ENCODE peak calls at places on chromosomes 12 and 14, in six cellular contexts. E is retina; Y is NCI-H2081; H is HCEC 1CT; F is naive thymus-derived CD4-positive, alpha-beta T cell; B is astrocyte of the spinal cord. Q is an unnamed sample.

GRCh38 chr12:4272014-4272975 is 1.3 kb upstream of the CCND2 start:
- DNase-seq in E (peak), Y (no peak), H (peak), F (peak), B (peak), Q (peak)

GRCh38 chr12:53062011-53062961 is 12.4 kb downstream of the TNS2 start:
- DNase-seq in E (no peak), Y (no peak), H (no peak), F (no peak), B (no peak), Q (no peak)

GRCh38 chr14:43755707-43756106 is 751.4 kb downstream of the FSCB start:
- DNase-seq in E (no peak), Y (peak), H (no peak), F (no peak), B (no peak), Q (no peak)

GRCh38 chr12:107761502-107761904 is 566 bp upstream of the PRDM4 start:
- DNase-seq in E (no peak), Y (no peak), H (no peak), F (no peak), B (no peak), Q (peak)

GRCh38 chr12:106767954-106768501 is 6.5 kb upstream of the RIC8B start:
- DNase-seq in E (peak), Y (no peak), H (no peak), F (no peak), B (peak), Q (peak)

GRCh38 chr12:79397609-79398008 is 293.2 kb downstream of the PAWR start:
- DNase-seq in E (no peak), Y (no peak), H (peak), F (no peak), B (no peak), Q (no peak)

GRCh38 chr12:93165384-93165932 is 212.3 kb upstream of the NUDT4 start:
- DNase-seq in E (no peak), Y (no peak), H (no peak), F (no peak), B (no peak), Q (no peak)

GRCh38 chr14:101125719-101126375 is 222.3 kb upstream of the RTL1 start:
- DNase-seq in E (peak), Y (no peak), H (no peak), F (no peak), B (no peak), Q (no peak)

GRCh38 chr12:34397591-34398365 is 375.5 kb downstream of the ALG10 start:
- DNase-seq in E (no peak), Y (no peak), H (no peak), F (no peak), B (no peak), Q (no peak)

GRCh38 chr14:42407153-42407552 is 800.5 kb downstream of the LRFN5 start:
- DNase-seq in E (no peak), Y (no peak), H (no peak), F (no peak), B (no peak), Q (no peak)

GRCh38 chr12:68641138-68641537 is 30.4 kb downstream of the RAP1B start:
- DNase-seq in E (no peak), Y (no peak), H (no peak), F (peak), B (no peak), Q (no peak)

GRCh38 chr12:50248883-50249282 is 34.4 kb downstream of the LIMA1 start:
- DNase-seq in E (no peak), Y (no peak), H (no peak), F (no peak), B (no peak), Q (no peak)

GRCh38 chr14:106691601-106692291 is 1165.4 kb downstream of the TMEM121 start:
- DNase-seq in E (no peak), Y (no peak), H (no peak), F (peak), B (no peak), Q (no peak)

GRCh38 chr12:27539191-27539631 is 15.2 kb downstream of the PPFIBP1 start:
- DNase-seq in E (no peak), Y (no peak), H (peak), F (no peak), B (no peak), Q (no peak)

GRCh38 chr12:4909397-4909733 is 340 bp upstream of the KCNA1 start:
- DNase-seq in E (no peak), Y (no peak), H (no peak), F (no peak), B (no peak), Q (no peak)

GRCh38 chr12:130437555-130438242 is 100.0 kb downstream of the PIWIL1 start:
- DNase-seq in E (no peak), Y (no peak), H (no peak), F (no peak), B (no peak), Q (no peak)

GRCh38 chr14:57939084-57939483 is 73.2 kb upstream of the SLC35F4 start:
- DNase-seq in E (no peak), Y (no peak), H (no peak), F (no peak), B (no peak), Q (no peak)

GRCh38 chr14:65940056-65940735 is 527.7 kb downstream of the FUT8 start:
- DNase-seq in E (no peak), Y (no peak), H (no peak), F (no peak), B (no peak), Q (no peak)

GRCh38 chr12:124524231-124524925 is 43.0 kb downstream of the NCOR2 start:
- DNase-seq in E (no peak), Y (no peak), H (peak), F (no peak), B (peak), Q (no peak)

GRCh38 chr14:61460853-61461611 is 139.7 kb downstream of the PRKCH start:
- DNase-seq in E (no peak), Y (no peak), H (no peak), F (peak), B (no peak), Q (no peak)

GRCh38 chr12:48078901-48079300 is 27.0 kb downstream of the SENP1 start:
- DNase-seq in E (no peak), Y (no peak), H (peak), F (no peak), B (peak), Q (no peak)

GRCh38 chr12:104799458-104799857 is 158.6 kb downstream of the SLC41A2 start:
- DNase-seq in E (no peak), Y (no peak), H (no peak), F (no peak), B (no peak), Q (no peak)

GRCh38 chr12:50032516-50033316 is 7.4 kb upstream of the RACGAP1 start:
- DNase-seq in E (peak), Y (no peak), H (no peak), F (no peak), B (no peak), Q (no peak)

GRCh38 chr14:22231022-22231421 is 358.0 kb downstream of the DAD1 start:
- DNase-seq in E (no peak), Y (no peak), H (no peak), F (peak), B (no peak), Q (no peak)

GRCh38 chr14:76595266-76595665 is 166.0 kb upstream of the VASH1 start:
- DNase-seq in E (no peak), Y (no peak), H (no peak), F (no peak), B (no peak), Q (no peak)

GRCh38 chr14:104341532-104342434 is 203.4 kb downstream of the KIF26A start:
- DNase-seq in E (peak), Y (no peak), H (no peak), F (peak), B (no peak), Q (no peak)

GRCh38 chr12:101946233-101946611 is 68.8 kb downstream of the DRAM1 start:
- DNase-seq in E (no peak), Y (no peak), H (no peak), F (no peak), B (no peak), Q (no peak)

GRCh38 chr12:13347241-13348043 is 150.9 kb downstream of the EMP1 start:
- DNase-seq in E (no peak), Y (no peak), H (peak), F (no peak), B (peak), Q (no peak)

GRCh38 chr14:51443195-51444018 is 203.4 kb downstream of the TMX1 start:
- DNase-seq in E (no peak), Y (no peak), H (peak), F (no peak), B (peak), Q (no peak)

GRCh38 chr14:67461341-67461985 is 27.1 kb downstream of the TMEM229B start:
- DNase-seq in E (no peak), Y (no peak), H (peak), F (no peak), B (no peak), Q (no peak)

GRCh38 chr12:76888775-76889174 is 10.0 kb upstream of the CSRP2 start:
- DNase-seq in E (no peak), Y (no peak), H (no peak), F (no peak), B (no peak), Q (no peak)

GRCh38 chr14:74573421-74574091 is 38.5 kb downstream of the LTBP2 start:
- DNase-seq in E (no peak), Y (no peak), H (no peak), F (no peak), B (peak), Q (no peak)

GRCh38 chr12:56266634-56267442 is at the start of gene COQ10A:
- DNase-seq in E (peak), Y (peak), H (peak), F (peak), B (peak), Q (peak)